ENCODE peak calls at places on chromosomes 11 and 22, in eight cellular contexts. P is GM04503; J is NCI-H1105 treated with DMSO at 0.1 percent for 48 hours; M is prostate gland; X is HEK293T; L is RCC 7860; A is stimulated activated CD8-positive, alpha-beta memory T cell treated with anti-CD3 and anti-CD28 coated beads, Interleukin-7, amount 100 ng/mL, for 1 hour; U is EH. Z is an unnamed sample.

GRCh38 chr11:95451682-95452081 is 220.7 kb upstream of the SESN3 start:
- DNase-seq in P (no peak), J (no peak), M (no peak), X (no peak), L (no peak), A (no peak), U (peak; percentile 36), Z (no peak)

GRCh38 chr11:17651681-17652080 is 67.7 kb upstream of the MYOD1 start:
- DNase-seq in P (no peak), J (no peak), M (no peak), X (peak; percentile 3), L (no peak), A (no peak), U (no peak), Z (no peak)

GRCh38 chr11:74720596-74721478 is 10.4 kb downstream of the CHRDL2 start:
- DNase-seq in P (no peak), J (no peak), M (no peak), X (no peak), L (no peak), A (no peak), U (no peak), Z (peak; percentile 74)

GRCh38 chr22:31173386-31174145 is 13.6 kb downstream of the RNF185 start:
- DNase-seq in P (peak; percentile 81), J (no peak), M (no peak), X (no peak), L (peak; percentile 56), A (no peak), U (peak; percentile 91), Z (no peak)

GRCh38 chr11:87463486-87464102 is 425.9 kb downstream of the TMEM135 start:
- DNase-seq in P (no peak), J (peak; percentile 72), M (no peak), X (peak; percentile 38), L (no peak), A (no peak), U (peak; percentile 44), Z (no peak)

GRCh38 chr11:84922212-84922805 is 704.8 kb downstream of the DLG2 start:
- DNase-seq in P (no peak), J (no peak), M (no peak), X (no peak), L (no peak), A (no peak), U (no peak), Z (no peak)

GRCh38 chr11:65782816-65783228 is 2.0 kb upstream of the AP5B1 start:
- DNase-seq in P (no peak), J (no peak), M (no peak), X (no peak), L (no peak), A (no peak), U (no peak), Z (no peak)

GRCh38 chr11:21811572-21811971 is 381.3 kb upstream of the ANO5 start:
- DNase-seq in P (no peak), J (no peak), M (no peak), X (no peak), L (no peak), A (no peak), U (no peak), Z (no peak)

GRCh38 chr11:7833527-7833926 is 36.8 kb upstream of the OR5P2 start:
- DNase-seq in P (no peak), J (no peak), M (no peak), X (no peak), L (no peak), A (no peak), U (peak; percentile 9), Z (no peak)

GRCh38 chr22:28029962-28030361 is 110.9 kb upstream of the PITPNB start:
- DNase-seq in P (no peak), J (no peak), M (no peak), X (no peak), L (no peak), A (no peak), U (no peak), Z (no peak)

GRCh38 chr11:94786264-94787126 is 18.3 kb downstream of the AMOTL1 start:
- DNase-seq in P (no peak), J (no peak), M (no peak), X (peak; percentile 45), L (no peak), A (no peak), U (peak; percentile 59), Z (no peak)

GRCh38 chr22:46352691-46353386 is 17.3 kb downstream of the TRMU start:
- DNase-seq in P (no peak), J (no peak), M (peak; percentile 73), X (no peak), L (peak; percentile 60), A (no peak), U (peak; percentile 21), Z (no peak)

GRCh38 chr22:49078076-49078710 is 749.5 kb downstream of the BRD1 start:
- DNase-seq in P (no peak), J (no peak), M (no peak), X (no peak), L (no peak), A (no peak), U (no peak), Z (no peak)

GRCh38 chr11:126482586-126483108 is 127.2 kb downstream of the ST3GAL4 start:
- DNase-seq in P (no peak), J (no peak), M (no peak), X (no peak), L (no peak), A (no peak), U (no peak), Z (no peak)

GRCh38 chr11:40328890-40329617 is 1130.4 kb downstream of the LRRC4C start:
- DNase-seq in P (peak; percentile 99), J (peak; percentile 46), M (peak; percentile 4), X (no peak), L (peak; percentile 99), A (no peak), U (peak; percentile 100), Z (peak; percentile 93)

GRCh38 chr11:94455861-94456260 is 37.8 kb downstream of the MRE11 start:
- DNase-seq in P (no peak), J (no peak), M (no peak), X (no peak), L (no peak), A (no peak), U (no peak), Z (no peak)

GRCh38 chr11:63802637-63803414 is 10.4 kb upstream of the SPINDOC start:
- DNase-seq in P (peak; percentile 24), J (no peak), M (no peak), X (peak; percentile 67), L (peak; percentile 45), A (no peak), U (peak; percentile 55), Z (no peak)

GRCh38 chr11:65609236-65609635 is 4.8 kb downstream of the MAP3K11 start:
- DNase-seq in P (no peak), J (no peak), M (no peak), X (no peak), L (no peak), A (no peak), U (no peak), Z (no peak)

GRCh38 chr22:20967697-20968201 is 694 bp downstream of the AIFM3 start:
- DNase-seq in P (no peak), J (no peak), M (no peak), X (no peak), L (no peak), A (no peak), U (no peak), Z (no peak)

Z was measured in mucosa of gallbladder.